ENCODE peak calls at places on chromosomes 7 and 10, in nine cellular contexts. One of them, this sample, is unnamed.

GRCh38 chr7:131525820-131526219 is 30.6 kb downstream of the PODXL start:
- DNase-seq in kidney: no peak
- DNase-seq in heart left ventricle: no peak
- DNase-seq in fibroblast of the aortic adventitia: no peak
- DNase-seq in IMR-90: peak
- DNase-seq in small intestine: no peak
- DNase-seq in colonic mucosa: no peak
- DNase-seq in skeletal muscle cell: no peak
- DNase-seq in neuronal stem cell: no peak
- DNase-seq in this sample: no peak

GRCh38 chr7:102277901-102278300 is 8.8 kb upstream of the SH2B2 start:
- DNase-seq in neuronal stem cell: no peak
- DNase-seq in skeletal muscle cell: no peak
- DNase-seq in colonic mucosa: no peak
- DNase-seq in fibroblast of the aortic adventitia: no peak
- DNase-seq in heart left ventricle: no peak
- DNase-seq in small intestine: no peak
- DNase-seq in IMR-90: no peak
- DNase-seq in kidney: no peak
- DNase-seq in this sample: no peak

GRCh38 chr7:1936006-1936310 is 265.9 kb downstream of the ELFN1 start:
- DNase-seq in small intestine: no peak
- DNase-seq in kidney: peak
- DNase-seq in neuronal stem cell: no peak
- DNase-seq in skeletal muscle cell: no peak
- DNase-seq in colonic mucosa: no peak
- DNase-seq in IMR-90: no peak
- DNase-seq in fibroblast of the aortic adventitia: no peak
- DNase-seq in heart left ventricle: peak
- DNase-seq in this sample: no peak

GRCh38 chr7:39510738-39511372 is 55.3 kb upstream of the YAE1 start:
- DNase-seq in skeletal muscle cell: no peak
- DNase-seq in kidney: no peak
- DNase-seq in small intestine: no peak
- DNase-seq in fibroblast of the aortic adventitia: peak
- DNase-seq in colonic mucosa: no peak
- DNase-seq in IMR-90: peak
- DNase-seq in neuronal stem cell: no peak
- DNase-seq in heart left ventricle: no peak
- DNase-seq in this sample: no peak

GRCh38 chr10:128627811-128628210 is 501.6 kb upstream of the MKI67 start:
- DNase-seq in IMR-90: no peak
- DNase-seq in fibroblast of the aortic adventitia: no peak
- DNase-seq in skeletal muscle cell: no peak
- DNase-seq in small intestine: no peak
- DNase-seq in kidney: no peak
- DNase-seq in neuronal stem cell: no peak
- DNase-seq in colonic mucosa: no peak
- DNase-seq in heart left ventricle: no peak
- DNase-seq in this sample: no peak

GRCh38 chr10:76248781-76249180 is 817.4 kb downstream of the LRMDA start:
- DNase-seq in small intestine: no peak
- DNase-seq in heart left ventricle: no peak
- DNase-seq in fibroblast of the aortic adventitia: peak
- DNase-seq in skeletal muscle cell: no peak
- DNase-seq in IMR-90: no peak
- DNase-seq in neuronal stem cell: no peak
- DNase-seq in kidney: no peak
- DNase-seq in colonic mucosa: no peak
- DNase-seq in this sample: no peak

GRCh38 chr10:51422311-51423120 is 276.9 kb downstream of the CSTF2T start:
- DNase-seq in skeletal muscle cell: peak
- DNase-seq in heart left ventricle: peak
- DNase-seq in neuronal stem cell: no peak
- DNase-seq in colonic mucosa: peak
- DNase-seq in fibroblast of the aortic adventitia: peak
- DNase-seq in IMR-90: peak
- DNase-seq in kidney: peak
- DNase-seq in small intestine: peak
- DNase-seq in this sample: peak

GRCh38 chr10:785539-786214 is 96.2 kb upstream of the DIP2C start:
- DNase-seq in heart left ventricle: no peak
- DNase-seq in small intestine: no peak
- DNase-seq in fibroblast of the aortic adventitia: no peak
- DNase-seq in neuronal stem cell: no peak
- DNase-seq in kidney: peak
- DNase-seq in skeletal muscle cell: no peak
- DNase-seq in colonic mucosa: peak
- DNase-seq in IMR-90: no peak
- DNase-seq in this sample: no peak

GRCh38 chr10:6423004-6423403 is 157.1 kb downstream of the PRKCQ start:
- DNase-seq in kidney: no peak
- DNase-seq in skeletal muscle cell: no peak
- DNase-seq in IMR-90: peak
- DNase-seq in small intestine: no peak
- DNase-seq in colonic mucosa: no peak
- DNase-seq in fibroblast of the aortic adventitia: no peak
- DNase-seq in neuronal stem cell: no peak
- DNase-seq in heart left ventricle: no peak
- DNase-seq in this sample: no peak

GRCh38 chr10:132885451-132886210 is 56.7 kb downstream of the CFAP46 start:
- DNase-seq in IMR-90: no peak
- DNase-seq in skeletal muscle cell: no peak
- DNase-seq in fibroblast of the aortic adventitia: no peak
- DNase-seq in colonic mucosa: no peak
- DNase-seq in neuronal stem cell: no peak
- DNase-seq in heart left ventricle: peak
- DNase-seq in small intestine: no peak
- DNase-seq in kidney: no peak
- DNase-seq in this sample: no peak

GRCh38 chr7:156969972-156970420 is 20.5 kb downstream of the NOM1 start:
- DNase-seq in skeletal muscle cell: no peak
- DNase-seq in IMR-90: peak
- DNase-seq in small intestine: peak
- DNase-seq in heart left ventricle: no peak
- DNase-seq in kidney: no peak
- DNase-seq in colonic mucosa: no peak
- DNase-seq in fibroblast of the aortic adventitia: peak
- DNase-seq in neuronal stem cell: no peak
- DNase-seq in this sample: no peak

GRCh38 chr7:91957823-91958222 is 17.2 kb downstream of the AKAP9 start:
- DNase-seq in kidney: no peak
- DNase-seq in heart left ventricle: no peak
- DNase-seq in IMR-90: no peak
- DNase-seq in colonic mucosa: no peak
- DNase-seq in small intestine: no peak
- DNase-seq in fibroblast of the aortic adventitia: no peak
- DNase-seq in neuronal stem cell: no peak
- DNase-seq in skeletal muscle cell: no peak
- DNase-seq in this sample: no peak

GRCh38 chr7:129210256-129210988 is 14.4 kb upstream of the AHCYL2 start:
- DNase-seq in small intestine: peak
- DNase-seq in skeletal muscle cell: no peak
- DNase-seq in kidney: peak
- DNase-seq in fibroblast of the aortic adventitia: peak
- DNase-seq in colonic mucosa: peak
- DNase-seq in neuronal stem cell: peak
- DNase-seq in IMR-90: peak
- DNase-seq in heart left ventricle: peak
- DNase-seq in this sample: no peak

GRCh38 chr10:133278577-133279265 is 2.1 kb upstream of the ADAM8 start:
- DNase-seq in small intestine: peak
- DNase-seq in skeletal muscle cell: no peak
- DNase-seq in neuronal stem cell: no peak
- DNase-seq in IMR-90: peak
- DNase-seq in fibroblast of the aortic adventitia: no peak
- DNase-seq in heart left ventricle: peak
- DNase-seq in kidney: no peak
- DNase-seq in colonic mucosa: peak
- DNase-seq in this sample: no peak

GRCh38 chr10:104680467-104681401 is 39.6 kb downstream of the SORCS3 start:
- DNase-seq in neuronal stem cell: peak
- DNase-seq in small intestine: no peak
- DNase-seq in fibroblast of the aortic adventitia: peak
- DNase-seq in IMR-90: no peak
- DNase-seq in colonic mucosa: peak
- DNase-seq in kidney: no peak
- DNase-seq in skeletal muscle cell: no peak
- DNase-seq in heart left ventricle: no peak
- DNase-seq in this sample: no peak

GRCh38 chr10:34884272-34884952 is 69.3 kb upstream of the PARD3 start:
- DNase-seq in IMR-90: no peak
- DNase-seq in fibroblast of the aortic adventitia: no peak
- DNase-seq in small intestine: no peak
- DNase-seq in kidney: no peak
- DNase-seq in colonic mucosa: no peak
- DNase-seq in neuronal stem cell: no peak
- DNase-seq in skeletal muscle cell: no peak
- DNase-seq in heart left ventricle: no peak
- DNase-seq in this sample: no peak

GRCh38 chr7:2209146-2209960 is 23.4 kb downstream of the MAD1L1 start:
- DNase-seq in heart left ventricle: peak
- DNase-seq in kidney: peak
- DNase-seq in colonic mucosa: peak
- DNase-seq in small intestine: peak
- DNase-seq in fibroblast of the aortic adventitia: peak
- DNase-seq in skeletal muscle cell: peak
- DNase-seq in IMR-90: peak
- DNase-seq in neuronal stem cell: peak
- DNase-seq in this sample: no peak

GRCh38 chr10:116385311-116385710 is 42.3 kb upstream of the PNLIPRP3 start:
- DNase-seq in IMR-90: no peak
- DNase-seq in skeletal muscle cell: no peak
- DNase-seq in neuronal stem cell: no peak
- DNase-seq in small intestine: no peak
- DNase-seq in kidney: no peak
- DNase-seq in colonic mucosa: no peak
- DNase-seq in fibroblast of the aortic adventitia: no peak
- DNase-seq in heart left ventricle: no peak
- DNase-seq in this sample: no peak

DNA sequence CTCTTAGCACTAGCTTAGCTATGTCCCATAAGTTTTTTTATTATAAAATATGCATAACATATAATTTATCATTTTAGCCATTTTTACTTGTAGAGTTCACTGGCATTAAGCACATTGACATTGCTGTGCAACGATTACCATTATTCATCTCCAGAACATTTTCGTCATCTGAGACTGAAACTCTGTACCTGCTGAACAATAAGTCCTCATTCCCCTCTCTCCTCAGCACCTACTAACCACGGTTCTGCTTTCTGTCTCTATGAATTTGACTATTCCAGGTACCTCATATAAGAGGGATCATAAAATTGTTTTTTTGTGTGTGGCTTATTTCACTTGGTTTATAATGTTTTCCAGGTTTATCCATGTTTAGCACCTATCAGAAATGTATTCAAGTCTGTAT is 64.1 kb downstream of the SHOC2 start:
- DNase-seq in kidney: no peak
- DNase-seq in neuronal stem cell: no peak
- DNase-seq in IMR-90: no peak
- DNase-seq in skeletal muscle cell: no peak
- DNase-seq in colonic mucosa: no peak
- DNase-seq in heart left ventricle: no peak
- DNase-seq in small intestine: no peak
- DNase-seq in fibroblast of the aortic adventitia: no peak
- DNase-seq in this sample: no peak
- H3K4me3 ChIP-seq in kidney: no peak
- H3K4me3 ChIP-seq in neuronal stem cell: no peak
- H3K4me3 ChIP-seq in IMR-90: no peak
- H3K4me3 ChIP-seq in skeletal muscle cell: no peak
- H3K4me3 ChIP-seq in colonic mucosa: no peak
- H3K4me3 ChIP-seq in heart left ventricle: no peak
- H3K4me3 ChIP-seq in small intestine: no peak
- H3K4me3 ChIP-seq in fibroblast of the aortic adventitia: no peak
- H3K4me3 ChIP-seq in this sample: no peak

GRCh38 chr10:18367840-18368239 is 227.6 kb downstream of the CACNB2 start:
- DNase-seq in kidney: no peak
- DNase-seq in IMR-90: no peak
- DNase-seq in neuronal stem cell: no peak
- DNase-seq in fibroblast of the aortic adventitia: no peak
- DNase-seq in skeletal muscle cell: no peak
- DNase-seq in small intestine: no peak
- DNase-seq in colonic mucosa: no peak
- DNase-seq in heart left ventricle: no peak
- DNase-seq in this sample: no peak
- H3K4me3 ChIP-seq in kidney: no peak
- H3K4me3 ChIP-seq in IMR-90: no peak
- H3K4me3 ChIP-seq in neuronal stem cell: no peak
- H3K4me3 ChIP-seq in fibroblast of the aortic adventitia: no peak
- H3K4me3 ChIP-seq in skeletal muscle cell: no peak
- H3K4me3 ChIP-seq in small intestine: no peak
- H3K4me3 ChIP-seq in colonic mucosa: no peak
- H3K4me3 ChIP-seq in heart left ventricle: peak
- H3K4me3 ChIP-seq in this sample: no peak

DNA sequence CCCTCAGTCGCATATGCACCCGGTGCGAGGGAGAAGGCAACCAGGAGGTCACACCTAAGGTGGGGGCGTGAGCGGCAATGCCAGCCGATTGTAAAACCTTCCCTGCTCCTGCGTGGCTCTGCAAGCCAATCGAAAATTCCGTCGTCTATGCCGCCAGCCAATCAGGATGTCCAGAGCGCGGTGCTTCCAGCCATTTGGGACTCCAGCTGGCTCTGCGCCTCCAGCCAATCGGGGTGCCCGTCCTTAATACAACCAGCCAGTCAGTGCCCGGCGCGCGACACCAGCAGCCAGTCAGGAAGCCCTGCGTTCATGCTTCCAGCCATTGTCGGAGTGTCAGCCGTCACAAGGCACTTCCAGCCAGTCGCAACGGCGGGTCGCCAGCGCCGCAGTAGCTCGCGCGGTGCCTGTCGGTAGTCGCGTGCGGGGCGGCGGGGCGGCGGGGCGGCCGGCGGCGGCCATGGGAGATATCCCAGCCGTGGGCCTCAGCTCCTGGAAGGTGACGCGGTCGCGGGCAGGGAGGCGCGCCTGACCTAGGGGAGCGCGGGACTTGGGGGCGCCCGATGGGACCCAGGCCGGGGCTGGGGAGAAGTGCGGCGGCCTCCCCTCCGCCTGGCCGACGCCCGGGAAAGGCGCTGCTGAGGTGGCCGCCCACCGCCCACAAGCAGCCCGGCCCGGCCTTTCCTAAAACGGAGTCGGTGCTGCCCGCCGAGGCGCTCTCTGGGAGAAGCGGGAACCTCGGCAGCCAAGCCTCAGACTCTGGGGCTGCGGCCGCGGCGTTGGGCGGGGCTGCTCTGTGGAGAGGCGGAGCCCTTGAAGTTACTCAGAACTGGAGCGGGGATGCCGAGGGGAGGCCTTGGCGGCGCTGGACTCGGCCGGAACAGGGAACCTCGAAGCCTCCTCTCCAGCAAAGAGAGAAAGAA is at the start of gene AKR1E2:
- DNase-seq in kidney: peak
- DNase-seq in colonic mucosa: peak
- DNase-seq in heart left ventricle: peak
- DNase-seq in fibroblast of the aortic adventitia: peak
- DNase-seq in IMR-90: peak
- DNase-seq in neuronal stem cell: peak
- DNase-seq in skeletal muscle cell: peak
- DNase-seq in small intestine: peak
- DNase-seq in this sample: peak
- H3K4me3 ChIP-seq in kidney: peak
- H3K4me3 ChIP-seq in colonic mucosa: peak
- H3K4me3 ChIP-seq in heart left ventricle: peak
- H3K4me3 ChIP-seq in fibroblast of the aortic adventitia: peak
- H3K4me3 ChIP-seq in IMR-90: peak
- H3K4me3 ChIP-seq in neuronal stem cell: peak
- H3K4me3 ChIP-seq in skeletal muscle cell: peak
- H3K4me3 ChIP-seq in small intestine: peak
- H3K4me3 ChIP-seq in this sample: peak

GRCh38 chr7:140922741-140923345 is 1.9 kb downstream of the BRAF start:
- DNase-seq in skeletal muscle cell: no peak
- DNase-seq in neuronal stem cell: no peak
- DNase-seq in kidney: no peak
- DNase-seq in small intestine: no peak
- DNase-seq in colonic mucosa: no peak
- DNase-seq in heart left ventricle: no peak
- DNase-seq in fibroblast of the aortic adventitia: no peak
- DNase-seq in IMR-90: no peak
- DNase-seq in this sample: no peak
- H3K4me3 ChIP-seq in skeletal muscle cell: peak
- H3K4me3 ChIP-seq in neuronal stem cell: no peak
- H3K4me3 ChIP-seq in kidney: peak
- H3K4me3 ChIP-seq in small intestine: no peak
- H3K4me3 ChIP-seq in colonic mucosa: peak
- H3K4me3 ChIP-seq in heart left ventricle: peak
- H3K4me3 ChIP-seq in fibroblast of the aortic adventitia: peak
- H3K4me3 ChIP-seq in IMR-90: no peak
- H3K4me3 ChIP-seq in this sample: no peak

This sample was measured in Jurkat, Clone E6-1.